ENCODE peak calls at places on chromosome 15, in four cellular contexts. One of them, this sample, is unnamed.

GRCh38 chr15:56102401-56102800 is 109.0 kb upstream of the NEDD4 start:
- DNase-seq in A549: no peak
- DNase-seq in HepG2: no peak
- DNase-seq in GM12878: no peak
- DNase-seq in this sample: no peak

GRCh38 chr15:80953953-80954778 is 35.5 kb downstream of the MESD start:
- DNase-seq in A549: no peak
- DNase-seq in HepG2: peak
- DNase-seq in GM12878: no peak
- DNase-seq in this sample: no peak

GRCh38 chr15:76161153-76162049 is 101.6 kb downstream of the TMEM266 start:
- DNase-seq in A549: no peak
- DNase-seq in HepG2: no peak
- DNase-seq in GM12878: no peak
- DNase-seq in this sample: no peak

GRCh38 chr15:62569460-62570404 is 404.6 kb upstream of the C2CD4B start:
- DNase-seq in A549: peak
- DNase-seq in HepG2: peak
- DNase-seq in GM12878: no peak
- DNase-seq in this sample: peak

GRCh38 chr15:82849556-82850241 is 40.3 kb downstream of the WHAMM start:
- DNase-seq in A549: peak
- DNase-seq in HepG2: peak
- DNase-seq in GM12878: no peak
- DNase-seq in this sample: peak

GRCh38 chr15:58065445-58066041 is at the start of gene ALDH1A2:
- DNase-seq in A549: no peak
- DNase-seq in HepG2: no peak
- DNase-seq in GM12878: no peak
- DNase-seq in this sample: no peak

GRCh38 chr15:101342065-101342464 is 47.0 kb upstream of the SNRPA1 start:
- DNase-seq in A549: no peak
- DNase-seq in HepG2: no peak
- DNase-seq in GM12878: no peak
- DNase-seq in this sample: peak

GRCh38 chr15:77036537-77037474 is 34.1 kb downstream of the TSPAN3 start:
- DNase-seq in A549: no peak
- DNase-seq in HepG2: no peak
- DNase-seq in GM12878: no peak
- DNase-seq in this sample: peak

GRCh38 chr15:80484312-80484981 is 80.3 kb downstream of the ARNT2 start:
- DNase-seq in A549: no peak
- DNase-seq in HepG2: no peak
- DNase-seq in GM12878: no peak
- DNase-seq in this sample: no peak

GRCh38 chr15:90099868-90100854 is 2.1 kb downstream of the IDH2 start:
- DNase-seq in A549: no peak
- DNase-seq in HepG2: peak
- DNase-seq in GM12878: no peak
- DNase-seq in this sample: peak

GRCh38 chr15:91783451-91783850 is 70.1 kb upstream of the SLCO3A1 start:
- DNase-seq in A549: no peak
- DNase-seq in HepG2: no peak
- DNase-seq in GM12878: no peak
- DNase-seq in this sample: no peak

GRCh38 chr15:91790826-91791225 is 62.7 kb upstream of the SLCO3A1 start:
- DNase-seq in A549: no peak
- DNase-seq in HepG2: no peak
- DNase-seq in GM12878: no peak
- DNase-seq in this sample: no peak

GRCh38 chr15:91784973-91785709 is 68.4 kb upstream of the SLCO3A1 start:
- DNase-seq in A549: no peak
- DNase-seq in HepG2: no peak
- DNase-seq in GM12878: no peak
- DNase-seq in this sample: no peak

GRCh38 chr15:91789136-91789535 is 64.4 kb upstream of the SLCO3A1 start:
- DNase-seq in A549: no peak
- DNase-seq in HepG2: no peak
- DNase-seq in GM12878: no peak
- DNase-seq in this sample: no peak

DNA sequence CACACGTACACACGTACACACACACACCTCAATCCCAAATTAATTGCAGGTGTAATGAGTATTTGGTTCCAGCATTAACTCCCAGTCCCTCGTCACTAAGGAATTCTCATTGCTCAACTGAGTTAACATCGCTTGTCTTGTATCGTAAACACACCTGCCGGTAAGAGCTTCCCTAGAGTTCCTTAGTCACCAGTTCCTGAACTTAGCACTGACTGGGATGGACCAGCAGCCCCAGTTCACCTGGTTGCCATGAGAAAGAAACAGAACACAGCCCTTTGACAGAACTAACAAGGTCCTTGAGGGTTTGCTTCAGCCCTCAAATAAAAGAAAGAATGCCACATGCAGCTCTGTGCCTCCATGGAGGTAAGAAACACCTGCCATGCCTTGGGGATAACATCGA is 66.3 kb upstream of the SLCO3A1 start:
- DNase-seq in A549: no peak
- DNase-seq in HepG2: no peak
- DNase-seq in GM12878: no peak
- DNase-seq in this sample: no peak
- H3K4me3 ChIP-seq in A549: no peak
- H3K4me3 ChIP-seq in HepG2: no peak
- H3K4me3 ChIP-seq in GM12878: no peak
- H3K4me3 ChIP-seq in this sample: no peak

GRCh38 chr15:72835289-72835890 is 51.8 kb upstream of the ADPGK start:
- DNase-seq in A549: no peak
- DNase-seq in HepG2: peak
- DNase-seq in GM12878: no peak
- DNase-seq in this sample: peak
- TF ChIP-seq MYC in A549: no peak
- TF ChIP-seq MYC in HepG2: no peak
- TF ChIP-seq MYC in GM12878: no peak
- TF ChIP-seq MYC in this sample: no peak

GRCh38 chr15:79282371-79283251 is at the start of gene ANKRD34C:
- DNase-seq in A549: no peak
- DNase-seq in HepG2: no peak
- DNase-seq in GM12878: no peak
- DNase-seq in this sample: no peak

DNA sequence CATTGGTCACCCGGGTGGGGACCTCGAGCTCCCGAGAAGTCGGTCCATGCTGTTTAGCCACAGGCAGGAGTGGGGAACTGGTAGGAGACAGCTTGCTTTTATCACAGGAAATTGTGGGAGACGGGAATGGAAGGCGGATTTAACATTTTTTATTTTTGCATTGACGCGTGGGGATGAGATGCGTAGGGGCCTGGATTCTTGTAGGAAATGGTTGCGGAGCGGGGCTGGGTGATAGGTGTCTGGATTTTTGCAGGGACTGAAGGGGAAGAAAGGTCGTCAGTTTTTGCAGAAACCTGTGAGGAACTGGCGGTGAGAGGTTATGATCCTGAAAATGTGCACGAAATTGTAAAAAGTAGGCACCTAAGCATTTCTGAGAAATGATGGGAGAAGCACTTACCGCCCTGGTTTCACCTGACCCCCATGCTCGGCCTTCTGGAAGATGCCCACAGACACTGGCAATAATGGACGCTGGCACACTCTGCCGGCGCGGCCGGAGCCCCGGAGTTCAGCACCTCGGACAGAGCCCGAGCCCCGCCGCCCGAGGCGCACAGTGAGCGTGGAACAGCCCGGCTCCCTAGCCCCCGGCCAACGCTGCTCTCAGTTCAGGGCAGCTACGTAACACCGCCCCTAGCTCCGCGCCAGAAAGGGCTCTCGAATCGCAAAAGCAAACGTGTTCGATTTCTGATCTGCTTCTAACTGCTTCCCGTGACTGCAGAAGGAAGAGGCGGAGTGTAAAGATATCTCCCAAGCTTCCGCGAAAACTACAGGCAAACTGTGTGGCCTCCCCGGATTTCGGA is 928 bp downstream of the ANKRD34C start:
- DNase-seq in A549: peak
- DNase-seq in HepG2: no peak
- DNase-seq in GM12878: no peak
- DNase-seq in this sample: peak
- H3K4me3 ChIP-seq in A549: no peak
- H3K4me3 ChIP-seq in HepG2: no peak
- H3K4me3 ChIP-seq in GM12878: no peak
- H3K4me3 ChIP-seq in this sample: no peak

DNA sequence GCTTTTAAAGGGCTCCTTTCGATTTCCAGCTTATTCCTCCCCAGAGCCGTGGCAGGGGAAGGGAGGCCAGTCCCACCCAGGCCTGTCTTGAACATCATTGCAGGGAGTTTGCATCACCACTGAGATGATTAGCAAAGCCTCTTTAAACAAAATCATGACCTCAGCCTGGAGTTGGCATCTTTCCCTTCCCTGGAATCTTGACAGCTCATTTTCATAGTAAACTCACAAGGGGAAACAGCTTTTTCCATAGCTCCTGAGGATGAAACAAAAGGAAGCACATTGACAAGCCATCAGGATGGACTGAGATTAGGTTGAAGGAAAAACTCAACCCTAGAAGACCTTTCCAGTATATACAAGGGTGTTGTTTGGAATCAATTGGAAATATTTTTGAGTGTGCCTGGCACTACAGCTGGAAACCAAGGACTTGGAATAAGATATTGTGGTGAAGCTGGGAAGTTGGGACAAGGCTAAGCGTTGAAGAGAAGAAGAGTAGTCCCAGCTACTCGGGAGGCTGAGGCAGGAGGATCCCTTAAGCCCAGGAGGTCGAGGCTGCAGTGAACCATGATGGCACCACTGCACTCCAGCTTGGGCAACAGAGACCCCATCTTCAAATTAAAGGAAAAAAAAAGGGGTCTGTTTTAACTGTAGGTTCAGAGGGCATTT is 3.1 kb upstream of the LARP6 start:
- DNase-seq in A549: no peak
- DNase-seq in HepG2: no peak
- DNase-seq in GM12878: no peak
- DNase-seq in this sample: no peak
- TF ChIP-seq MYC in A549: no peak
- TF ChIP-seq MYC in HepG2: no peak
- TF ChIP-seq MYC in GM12878: no peak
- TF ChIP-seq MYC in this sample: no peak

This sample was measured in NB4.